ENCODE peak calls at places on chromosome 13, in five cellular contexts. H is Karpas-422, U is neuronal stem cell, M is GM23248, V is GM12878. L is an unnamed sample.

GRCh38 chr13:94351292-94352000 is 128.0 kb downstream of the DCT start:
- DNase-seq in H (no peak), U (no peak), M (peak), V (no peak), L (no peak)

GRCh38 chr13:27171244-27171829 is at the start of gene USP12:
- DNase-seq in H (no peak), U (no peak), M (no peak), V (no peak), L (no peak)

GRCh38 chr13:93786846-93787245 is 560.2 kb downstream of the GPC6 start:
- DNase-seq in H (no peak), U (no peak), M (no peak), V (no peak), L (no peak)

GRCh38 chr13:28582225-28582891 is 76.6 kb upstream of the POMP start:
- DNase-seq in H (no peak), U (no peak), M (no peak), V (no peak), L (no peak)

GRCh38 chr13:43304945-43305344 is 281.6 kb downstream of the DNAJC15 start:
- DNase-seq in H (peak), U (no peak), M (no peak), V (no peak), L (no peak)

GRCh38 chr13:106566682-106567420 is 1.1 kb downstream of the ARGLU1 start:
- DNase-seq in H (peak), U (no peak), M (peak), V (no peak), L (no peak)

GRCh38 chr13:32538234-32538620 is 368 bp downstream of the N4BP2L2 start:
- DNase-seq in H (peak), U (no peak), M (peak), V (no peak), L (no peak)

GRCh38 chr13:57527114-57527770 is 104.3 kb upstream of the PCDH17 start:
- DNase-seq in H (no peak), U (no peak), M (no peak), V (no peak), L (no peak)

GRCh38 chr13:40813662-40814454 is 24.4 kb downstream of the SLC25A15 start:
- DNase-seq in H (peak), U (no peak), M (peak), V (no peak), L (no peak)

GRCh38 chr13:101681834-101682233 is 229.4 kb downstream of the ITGBL1 start:
- DNase-seq in H (no peak), U (no peak), M (peak), V (no peak), L (no peak)

GRCh38 chr13:109790071-109790470 is 3.7 kb upstream of the IRS2 start:
- DNase-seq in H (no peak), U (no peak), M (peak), V (no peak), L (no peak)

GRCh38 chr13:41133951-41134350 is 1.3 kb upstream of the KBTBD6 start:
- DNase-seq in H (no peak), U (no peak), M (no peak), V (no peak), L (no peak)

DNA sequence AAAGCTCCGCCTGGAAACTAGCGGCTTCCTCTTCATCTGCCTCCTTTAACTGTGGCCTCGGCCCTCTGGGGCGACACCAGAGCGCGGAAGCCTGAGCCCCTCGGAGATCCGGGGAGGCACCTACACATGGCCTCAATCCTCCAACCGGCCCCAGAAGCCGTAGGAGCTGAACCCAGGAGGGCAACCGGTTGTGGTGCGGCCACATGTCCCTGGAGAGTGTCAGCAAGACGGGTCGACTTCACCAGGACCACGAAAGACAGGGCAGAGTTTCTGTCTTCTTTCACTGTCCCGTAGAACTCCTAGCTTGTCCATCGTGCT is 3.7 kb upstream of the SOX1 start:
- DNase-seq in H (no peak), U (no peak), M (no peak), V (no peak), L (no peak)
- H3K4me3 ChIP-seq in H (no peak), U (no peak), M (no peak), V (no peak), L (no peak)

DNA sequence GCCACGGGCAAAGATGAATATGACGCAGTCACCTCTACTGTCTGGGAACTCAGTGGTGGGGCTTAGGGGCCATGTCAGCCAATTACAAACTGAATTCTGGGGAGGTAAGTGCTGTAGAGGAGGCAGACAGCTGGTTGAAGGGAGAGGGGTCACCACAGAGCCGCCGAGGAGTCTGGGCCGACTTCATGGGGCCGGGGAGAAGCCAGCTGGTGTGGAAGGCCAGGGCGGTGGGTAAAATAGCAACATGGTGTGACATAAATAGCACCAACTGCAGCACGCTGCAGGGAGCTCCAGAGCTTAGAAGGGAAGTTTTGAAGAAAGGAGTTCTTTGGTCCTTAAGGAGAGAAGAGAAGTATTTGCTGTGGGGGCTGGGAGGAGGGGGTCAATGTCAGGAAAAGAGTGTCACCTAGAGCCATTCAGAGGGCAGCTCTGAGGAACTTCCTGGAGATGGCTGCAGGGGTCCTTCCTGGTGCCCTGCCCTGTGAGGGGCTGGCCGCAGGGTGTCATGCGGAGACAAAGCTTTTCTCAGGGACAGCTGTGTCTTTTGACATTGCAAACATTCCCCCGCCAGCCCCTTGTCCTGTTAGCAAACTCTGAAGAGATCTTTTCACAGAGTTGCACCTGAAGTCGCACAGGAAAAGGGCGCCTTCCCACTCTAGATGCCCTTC is 6.4 kb downstream of the METTL21C start:
- DNase-seq in H (no peak), U (no peak), M (no peak), V (no peak), L (no peak)
- H2AFZ ChIP-seq in H (no peak), U (peak), M (no peak), V (no peak), L (no peak)

DNA sequence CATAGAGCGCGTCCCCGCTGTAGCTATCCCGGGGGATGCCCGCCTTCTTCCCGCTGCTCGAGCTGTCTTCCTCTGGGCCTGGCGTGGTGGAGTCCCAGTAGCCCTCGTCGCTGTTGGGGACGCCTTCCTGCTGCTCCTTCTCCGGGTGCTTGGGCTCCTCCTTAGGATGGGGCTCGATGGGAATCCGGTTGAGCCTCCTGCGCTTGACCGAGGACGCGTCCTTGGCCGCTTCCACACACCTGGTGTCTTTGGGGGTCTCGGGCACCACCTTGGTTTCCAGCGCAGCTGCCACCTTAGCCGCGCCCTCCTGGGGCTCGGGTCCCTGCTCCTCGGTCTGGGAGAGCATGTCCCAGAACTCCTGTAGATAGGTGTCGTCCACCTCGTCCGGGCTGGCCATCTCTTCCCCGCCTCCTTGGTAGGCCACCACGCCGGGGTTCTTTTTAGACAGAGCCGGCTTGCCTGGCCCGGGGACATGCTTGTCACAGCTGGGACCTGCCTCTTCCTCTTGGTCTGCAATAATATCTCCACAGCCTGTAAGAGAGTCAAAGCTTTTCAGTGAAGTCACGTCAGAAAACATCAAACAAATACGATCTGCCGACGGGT is 2.0 kb downstream of the AMER2 start:
- DNase-seq in H (no peak), U (no peak), M (no peak), V (no peak), L (no peak)
- H3K4me3 ChIP-seq in H (no peak), U (peak), M (no peak), V (no peak), L (no peak)

GRCh38 chr13:114228176-114228575 is 6.5 kb upstream of the CDC16 start:
- DNase-seq in H (no peak), U (no peak), M (no peak), V (no peak), L (no peak)

GRCh38 chr13:114229486-114229885 is 5.2 kb upstream of the CDC16 start:
- DNase-seq in H (no peak), U (no peak), M (peak), V (no peak), L (no peak)

GRCh38 chr13:114230575-114230974 is 4.1 kb upstream of the CDC16 start:
- DNase-seq in H (no peak), U (no peak), M (no peak), V (no peak), L (no peak)

GRCh38 chr13:114231886-114232285 is 2.8 kb upstream of the CDC16 start:
- DNase-seq in H (no peak), U (no peak), M (no peak), V (no peak), L (no peak)

DNA sequence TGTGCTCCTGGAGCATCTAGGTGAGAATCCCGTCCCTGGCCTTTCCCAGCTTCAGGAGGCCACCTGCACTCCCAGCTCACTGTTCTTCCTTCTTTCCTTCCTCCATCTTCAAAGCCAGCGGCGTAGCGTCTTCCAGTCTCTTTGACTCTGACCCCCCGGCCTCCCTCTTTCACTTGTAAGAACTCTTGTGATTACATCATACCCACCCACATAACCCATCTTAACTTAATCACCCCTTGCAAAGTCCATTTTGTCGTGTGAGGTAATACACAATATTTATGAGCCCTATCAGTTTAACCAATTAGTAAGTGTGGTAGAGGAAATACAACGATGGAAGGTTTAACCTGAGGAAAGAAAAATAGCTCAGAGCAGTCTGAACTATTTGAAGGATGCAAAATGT is 4.6 kb upstream of the CDC16 start:
- DNase-seq in H (no peak), U (no peak), M (peak), V (no peak), L (no peak)
- H2AFZ ChIP-seq in H (no peak), U (peak), M (no peak), V (no peak), L (no peak)

GRCh38 chr13:52387721-52388120 is 18.3 kb downstream of the THSD1 start:
- DNase-seq in H (no peak), U (no peak), M (no peak), V (no peak), L (no peak)
- H3K4me3 ChIP-seq in H (no peak), U (no peak), M (no peak), V (no peak), L (no peak)

GRCh38 chr13:48377857-48378256 is 35.1 kb downstream of the LPAR6 start:
- DNase-seq in H (no peak), U (no peak), M (no peak), V (no peak), L (no peak)
- H2AFZ ChIP-seq in H (no peak), U (no peak), M (no peak), V (no peak), L (no peak)

GRCh38 chr13:100394005-100394695 is 194.4 kb downstream of the GGACT start:
- DNase-seq in H (no peak), U (no peak), M (peak), V (peak), L (no peak)
- H3K4me3 ChIP-seq in H (no peak), U (no peak), M (peak), V (no peak), L (no peak)

DNA sequence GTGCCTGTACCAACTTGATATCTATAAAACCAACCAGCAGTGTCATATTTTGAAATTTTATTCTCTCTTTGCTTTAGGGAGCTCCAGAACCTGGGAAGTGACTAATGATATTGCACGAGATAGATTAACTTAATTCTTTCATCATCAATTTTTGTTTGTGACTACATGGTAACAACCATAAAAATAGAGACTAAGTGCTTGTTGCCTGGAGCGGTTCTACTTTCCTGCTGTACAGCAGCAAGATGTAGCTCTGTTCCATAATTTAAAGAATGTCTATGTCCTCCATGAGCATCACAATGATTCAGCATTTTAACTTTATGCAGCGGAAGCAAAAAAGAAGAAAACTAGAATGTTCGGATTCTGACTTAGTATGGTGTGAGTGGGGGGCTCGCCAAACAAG is 275.7 kb downstream of the KLF5 start:
- DNase-seq in H (no peak), U (no peak), M (peak), V (no peak), L (peak)
- H2AFZ ChIP-seq in H (no peak), U (no peak), M (peak), V (no peak), L (no peak)

DNA sequence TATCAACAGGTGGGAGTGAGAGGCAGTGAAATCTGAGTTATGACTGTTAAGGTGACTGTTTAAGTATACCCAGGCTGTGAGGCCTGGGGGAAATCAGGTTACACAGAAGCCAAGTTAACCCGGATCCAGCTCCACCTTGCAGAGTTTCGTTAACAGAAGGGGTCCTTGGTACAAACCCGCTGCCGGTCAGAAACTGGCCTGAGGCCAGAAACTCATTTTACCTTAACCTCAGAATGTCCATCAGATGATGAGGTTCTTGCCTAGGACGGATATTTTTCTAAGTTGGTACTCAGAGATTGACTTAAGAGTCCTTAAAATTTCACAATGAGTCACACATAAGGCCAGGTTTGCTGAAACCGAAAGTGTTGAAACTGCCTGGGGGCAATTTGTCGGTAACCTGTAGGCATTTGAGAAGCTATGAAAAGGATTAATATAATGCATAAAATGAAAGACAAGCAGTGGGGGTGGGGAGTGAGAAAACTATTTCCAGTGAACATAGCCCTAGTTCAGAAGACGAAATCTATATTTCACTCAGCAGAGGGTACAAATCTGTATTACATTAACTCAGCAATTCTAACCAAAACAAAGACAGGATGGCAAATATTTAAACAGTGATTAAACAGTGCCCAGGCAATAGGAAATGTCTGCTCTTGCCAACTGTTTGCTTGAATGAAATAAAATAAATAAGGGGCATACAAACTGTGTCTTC is 350.6 kb downstream of the KCNRG start:
- DNase-seq in H (no peak), U (no peak), M (no peak), V (peak), L (no peak)
- H3K4me3 ChIP-seq in H (peak), U (no peak), M (no peak), V (no peak), L (no peak)

L was measured in keratinocyte.